ENCODE peak calls at places on chromosomes 11 and 22, in nine cellular contexts. One of them, this sample, is unnamed.
A peak's percentile ranks its signal among the peaks of the same experiment; 100 is the strongest.

GRCh38 chr11:94674005-94674491 is 94.1 kb upstream of the AMOTL1 start:
- DNase-seq in naive thymus-derived CD4-positive, alpha-beta T cell: no peak
- DNase-seq in right lobe of liver: no peak
- DNase-seq in neuronal stem cell: no peak
- DNase-seq in Peyer's patch: no peak
- DNase-seq in heart left ventricle: peak; percentile 32
- DNase-seq in heart right ventricle: no peak
- DNase-seq in aorta: no peak
- DNase-seq in endodermal cell: no peak
- DNase-seq in this sample: no peak

GRCh38 chr11:61120865-61121831 is 18.9 kb downstream of the CD5 start:
- DNase-seq in heart left ventricle: peak; percentile 78
- DNase-seq in aorta: peak; percentile 44
- DNase-seq in right lobe of liver: no peak
- DNase-seq in neuronal stem cell: no peak
- DNase-seq in Peyer's patch: no peak
- DNase-seq in endodermal cell: no peak
- DNase-seq in heart right ventricle: peak; percentile 58
- DNase-seq in naive thymus-derived CD4-positive, alpha-beta T cell: peak; percentile 92
- DNase-seq in this sample: no peak

GRCh38 chr11:13354335-13354734 is 76.7 kb downstream of the BMAL1 start:
- DNase-seq in naive thymus-derived CD4-positive, alpha-beta T cell: no peak
- DNase-seq in heart left ventricle: no peak
- DNase-seq in Peyer's patch: no peak
- DNase-seq in right lobe of liver: no peak
- DNase-seq in endodermal cell: peak; percentile 85
- DNase-seq in aorta: no peak
- DNase-seq in heart right ventricle: no peak
- DNase-seq in neuronal stem cell: no peak
- DNase-seq in this sample: no peak

GRCh38 chr11:76269247-76269646 is 62.9 kb upstream of the WNT11 start:
- DNase-seq in heart right ventricle: no peak
- DNase-seq in aorta: peak; percentile 62
- DNase-seq in endodermal cell: no peak
- DNase-seq in heart left ventricle: peak; percentile 37
- DNase-seq in Peyer's patch: no peak
- DNase-seq in right lobe of liver: peak; percentile 90
- DNase-seq in neuronal stem cell: no peak
- DNase-seq in naive thymus-derived CD4-positive, alpha-beta T cell: no peak
- DNase-seq in this sample: no peak

GRCh38 chr22:17486313-17486712 is 77.0 kb upstream of the SLC25A18 start:
- DNase-seq in heart left ventricle: no peak
- DNase-seq in heart right ventricle: no peak
- DNase-seq in neuronal stem cell: no peak
- DNase-seq in Peyer's patch: no peak
- DNase-seq in naive thymus-derived CD4-positive, alpha-beta T cell: no peak
- DNase-seq in endodermal cell: no peak
- DNase-seq in right lobe of liver: no peak
- DNase-seq in aorta: no peak
- DNase-seq in this sample: no peak

GRCh38 chr11:38123673-38124072 is 1525.6 kb upstream of the RAG2 start:
- DNase-seq in aorta: no peak
- DNase-seq in heart left ventricle: no peak
- DNase-seq in Peyer's patch: no peak
- DNase-seq in right lobe of liver: no peak
- DNase-seq in neuronal stem cell: no peak
- DNase-seq in heart right ventricle: no peak
- DNase-seq in naive thymus-derived CD4-positive, alpha-beta T cell: no peak
- DNase-seq in endodermal cell: peak; percentile 54
- DNase-seq in this sample: no peak

GRCh38 chr11:65112551-65113360 is 1.1 kb downstream of the TM7SF2 start:
- DNase-seq in endodermal cell: peak; percentile 86
- DNase-seq in heart left ventricle: peak; percentile 66
- DNase-seq in naive thymus-derived CD4-positive, alpha-beta T cell: peak; percentile 77
- DNase-seq in neuronal stem cell: no peak
- DNase-seq in heart right ventricle: peak; percentile 50
- DNase-seq in Peyer's patch: peak; percentile 85
- DNase-seq in aorta: peak; percentile 77
- DNase-seq in right lobe of liver: peak; percentile 82
- DNase-seq in this sample: peak; percentile 83

GRCh38 chr11:130237282-130238006 is 77.3 kb downstream of the ZBTB44 start:
- DNase-seq in right lobe of liver: no peak
- DNase-seq in heart right ventricle: no peak
- DNase-seq in aorta: no peak
- DNase-seq in heart left ventricle: no peak
- DNase-seq in Peyer's patch: no peak
- DNase-seq in neuronal stem cell: no peak
- DNase-seq in naive thymus-derived CD4-positive, alpha-beta T cell: no peak
- DNase-seq in endodermal cell: no peak
- DNase-seq in this sample: no peak

GRCh38 chr11:64482588-64482987 is 108.4 kb upstream of the SLC22A12 start:
- DNase-seq in aorta: no peak
- DNase-seq in heart right ventricle: no peak
- DNase-seq in Peyer's patch: no peak
- DNase-seq in endodermal cell: no peak
- DNase-seq in right lobe of liver: no peak
- DNase-seq in neuronal stem cell: no peak
- DNase-seq in heart left ventricle: no peak
- DNase-seq in naive thymus-derived CD4-positive, alpha-beta T cell: no peak
- DNase-seq in this sample: no peak

GRCh38 chr22:17974703-17975372 is 49.5 kb downstream of the MICAL3 start:
- DNase-seq in neuronal stem cell: no peak
- DNase-seq in right lobe of liver: no peak
- DNase-seq in heart right ventricle: no peak
- DNase-seq in endodermal cell: no peak
- DNase-seq in aorta: no peak
- DNase-seq in naive thymus-derived CD4-positive, alpha-beta T cell: no peak
- DNase-seq in heart left ventricle: no peak
- DNase-seq in Peyer's patch: no peak
- DNase-seq in this sample: no peak

GRCh38 chr11:25734592-25735211 is 597.2 kb upstream of the ANO3 start:
- DNase-seq in heart right ventricle: no peak
- DNase-seq in aorta: no peak
- DNase-seq in heart left ventricle: no peak
- DNase-seq in naive thymus-derived CD4-positive, alpha-beta T cell: no peak
- DNase-seq in right lobe of liver: no peak
- DNase-seq in neuronal stem cell: peak; percentile 29
- DNase-seq in Peyer's patch: no peak
- DNase-seq in endodermal cell: no peak
- DNase-seq in this sample: no peak

GRCh38 chr11:88411265-88411664 is 73.7 kb upstream of the CTSC start:
- DNase-seq in Peyer's patch: no peak
- DNase-seq in heart left ventricle: no peak
- DNase-seq in heart right ventricle: no peak
- DNase-seq in neuronal stem cell: no peak
- DNase-seq in naive thymus-derived CD4-positive, alpha-beta T cell: no peak
- DNase-seq in aorta: no peak
- DNase-seq in right lobe of liver: no peak
- DNase-seq in endodermal cell: no peak
- DNase-seq in this sample: no peak

GRCh38 chr11:132427611-132428010 is 1057.2 kb downstream of the NTM start:
- DNase-seq in right lobe of liver: no peak
- DNase-seq in neuronal stem cell: no peak
- DNase-seq in heart left ventricle: no peak
- DNase-seq in endodermal cell: no peak
- DNase-seq in Peyer's patch: no peak
- DNase-seq in naive thymus-derived CD4-positive, alpha-beta T cell: no peak
- DNase-seq in aorta: no peak
- DNase-seq in heart right ventricle: no peak
- DNase-seq in this sample: no peak

DNA sequence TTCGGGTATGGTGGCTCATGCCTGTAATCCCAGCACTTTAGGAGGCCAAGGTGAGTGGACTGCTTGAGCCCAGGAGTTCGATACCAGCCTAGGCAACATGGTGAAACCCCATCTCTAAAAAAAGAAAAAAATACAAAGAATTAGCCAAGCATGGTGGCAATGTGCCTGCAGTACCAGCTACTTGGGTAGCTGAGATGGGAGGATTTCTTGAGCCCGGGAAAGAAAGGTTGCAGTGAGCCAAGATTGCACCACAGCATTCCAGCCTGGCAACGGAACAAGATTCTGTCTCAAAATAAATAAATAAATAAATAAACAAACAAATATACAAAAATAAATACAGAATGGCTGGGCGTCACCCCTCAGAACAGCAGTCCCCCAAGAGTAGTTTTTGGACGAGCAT is 33.7 kb downstream of the CLMP start:
- DNase-seq in heart right ventricle: no peak
- DNase-seq in aorta: no peak
- DNase-seq in Peyer's patch: no peak
- DNase-seq in right lobe of liver: no peak
- DNase-seq in endodermal cell: no peak
- DNase-seq in naive thymus-derived CD4-positive, alpha-beta T cell: no peak
- DNase-seq in heart left ventricle: no peak
- DNase-seq in neuronal stem cell: no peak
- DNase-seq in this sample: no peak
- H3K4me1 ChIP-seq in heart right ventricle: no peaks in the 10 kb centered on the region
- H3K4me1 ChIP-seq in aorta: peaks cover 3% of the 10 kb centered on the region
- H3K4me1 ChIP-seq in Peyer's patch: no peaks in the 10 kb centered on the region
- H3K4me1 ChIP-seq in right lobe of liver: no peaks in the 10 kb centered on the region
- H3K4me1 ChIP-seq in endodermal cell: peaks cover 5% of the 10 kb centered on the region
- H3K4me1 ChIP-seq in naive thymus-derived CD4-positive, alpha-beta T cell: no peaks in the 10 kb centered on the region
- H3K4me1 ChIP-seq in heart left ventricle: no peaks in the 10 kb centered on the region
- H3K4me1 ChIP-seq in neuronal stem cell: peaks cover 1% of the 10 kb centered on the region
- H3K4me1 ChIP-seq in this sample: no peaks in the 10 kb centered on the region

DNA sequence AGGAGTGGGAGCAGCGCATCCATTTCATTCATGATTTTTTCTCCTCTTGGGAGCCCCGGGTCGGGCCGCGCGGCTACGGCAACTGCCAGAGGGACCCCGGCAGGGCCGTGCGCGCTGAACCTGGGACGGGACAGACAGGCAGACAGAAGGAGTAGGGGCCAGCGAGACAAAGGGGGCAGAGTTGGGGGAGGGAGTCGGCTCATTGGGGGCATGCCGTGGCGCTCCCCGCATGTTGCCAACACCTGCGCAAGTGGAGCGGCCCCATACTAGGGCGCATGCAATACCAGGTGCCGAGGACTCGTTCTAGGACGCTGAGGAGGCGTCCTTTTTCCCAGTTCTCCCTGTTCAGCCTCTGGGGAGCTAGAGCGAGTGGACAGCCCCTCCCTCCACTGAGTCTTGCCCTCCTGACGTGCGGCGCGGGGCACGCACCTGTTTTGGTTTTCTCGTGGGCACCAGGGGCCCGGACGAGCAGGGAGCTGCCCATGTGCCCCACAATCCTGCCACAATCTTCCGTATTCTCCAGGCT is 531 bp upstream of the PTPN5 start:
- DNase-seq in naive thymus-derived CD4-positive, alpha-beta T cell: no peak
- DNase-seq in aorta: no peak
- DNase-seq in heart right ventricle: no peak
- DNase-seq in right lobe of liver: no peak
- DNase-seq in neuronal stem cell: peak; percentile 20
- DNase-seq in Peyer's patch: no peak
- DNase-seq in endodermal cell: no peak
- DNase-seq in heart left ventricle: no peak
- DNase-seq in this sample: no peak
- H3K4me3 ChIP-seq in naive thymus-derived CD4-positive, alpha-beta T cell: no peak overlapping the region
- H3K4me3 ChIP-seq in aorta: no peak overlapping the region
- H3K4me3 ChIP-seq in heart right ventricle: peak overlapping the region; percentile 13
- H3K4me3 ChIP-seq in right lobe of liver: no peak overlapping the region
- H3K4me3 ChIP-seq in neuronal stem cell: peak overlapping the region; percentile 95
- H3K4me3 ChIP-seq in Peyer's patch: no peak overlapping the region
- H3K4me3 ChIP-seq in endodermal cell: peak overlapping the region; percentile 84
- H3K4me3 ChIP-seq in heart left ventricle: peak overlapping the region; percentile 37
- H3K4me3 ChIP-seq in this sample: peak overlapping the region; percentile 35

GRCh38 chr11:73218106-73218829 is at the start of gene P2RY2:
- DNase-seq in naive thymus-derived CD4-positive, alpha-beta T cell: no peak
- DNase-seq in neuronal stem cell: peak; percentile 67
- DNase-seq in Peyer's patch: peak; percentile 96
- DNase-seq in heart left ventricle: peak; percentile 93
- DNase-seq in right lobe of liver: peak; percentile 93
- DNase-seq in endodermal cell: peak; percentile 94
- DNase-seq in aorta: peak; percentile 86
- DNase-seq in heart right ventricle: peak; percentile 82
- DNase-seq in this sample: peak; percentile 93

GRCh38 chr11:73216466-73216865 is 1.6 kb upstream of the P2RY2 start:
- DNase-seq in endodermal cell: no peak
- DNase-seq in neuronal stem cell: no peak
- DNase-seq in aorta: no peak
- DNase-seq in heart right ventricle: no peak
- DNase-seq in heart left ventricle: no peak
- DNase-seq in naive thymus-derived CD4-positive, alpha-beta T cell: no peak
- DNase-seq in right lobe of liver: no peak
- DNase-seq in Peyer's patch: no peak
- DNase-seq in this sample: no peak

GRCh38 chr11:73217131-73217809 is 811 bp upstream of the P2RY2 start:
- DNase-seq in heart right ventricle: no peak
- DNase-seq in neuronal stem cell: no peak
- DNase-seq in aorta: peak; percentile 32
- DNase-seq in endodermal cell: peak; percentile 65
- DNase-seq in Peyer's patch: peak; percentile 49
- DNase-seq in right lobe of liver: no peak
- DNase-seq in heart left ventricle: peak; percentile 54
- DNase-seq in naive thymus-derived CD4-positive, alpha-beta T cell: no peak
- DNase-seq in this sample: peak; percentile 45

GRCh38 chr11:73218830-73219215 is 742 bp downstream of the P2RY2 start:
- DNase-seq in naive thymus-derived CD4-positive, alpha-beta T cell: no peak
- DNase-seq in neuronal stem cell: no peak
- DNase-seq in endodermal cell: no peak
- DNase-seq in heart right ventricle: no peak
- DNase-seq in aorta: peak; percentile 45
- DNase-seq in right lobe of liver: no peak
- DNase-seq in Peyer's patch: no peak
- DNase-seq in heart left ventricle: no peak
- DNase-seq in this sample: no peak

DNA sequence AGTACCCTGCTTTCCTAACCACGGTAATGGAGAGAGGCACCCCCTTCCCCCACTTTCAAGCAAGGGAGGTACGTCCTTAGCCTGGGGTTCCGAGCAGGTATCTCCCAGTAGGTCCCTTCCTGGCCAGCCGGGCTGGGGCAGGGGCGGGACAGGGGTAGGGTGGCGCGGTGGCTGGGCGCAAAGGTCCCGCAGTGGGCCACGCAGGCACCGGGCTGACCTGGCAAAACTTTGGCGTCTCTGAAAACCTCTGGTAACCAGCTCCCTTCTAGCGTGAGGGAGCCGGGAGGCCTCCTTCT is 323 bp upstream of the P2RY2 start:
- DNase-seq in Peyer's patch: no peak
- DNase-seq in neuronal stem cell: no peak
- DNase-seq in aorta: no peak
- DNase-seq in naive thymus-derived CD4-positive, alpha-beta T cell: no peak
- DNase-seq in heart left ventricle: no peak
- DNase-seq in right lobe of liver: no peak
- DNase-seq in endodermal cell: no peak
- DNase-seq in heart right ventricle: no peak
- DNase-seq in this sample: no peak
- H3K4me1 ChIP-seq in Peyer's patch: peaks cover 6% of the 10 kb centered on the region
- H3K4me1 ChIP-seq in neuronal stem cell: peaks cover 17% of the 10 kb centered on the region
- H3K4me1 ChIP-seq in aorta: no peaks in the 10 kb centered on the region
- H3K4me1 ChIP-seq in naive thymus-derived CD4-positive, alpha-beta T cell: no peaks in the 10 kb centered on the region
- H3K4me1 ChIP-seq in heart left ventricle: peaks cover 13% of the 10 kb centered on the region
- H3K4me1 ChIP-seq in right lobe of liver: peaks cover 4% of the 10 kb centered on the region
- H3K4me1 ChIP-seq in endodermal cell: peaks cover 13% of the 10 kb centered on the region
- H3K4me1 ChIP-seq in heart right ventricle: peaks cover 45% of the 10 kb centered on the region
- H3K4me1 ChIP-seq in this sample: peaks cover 39% of the 10 kb centered on the region

DNA sequence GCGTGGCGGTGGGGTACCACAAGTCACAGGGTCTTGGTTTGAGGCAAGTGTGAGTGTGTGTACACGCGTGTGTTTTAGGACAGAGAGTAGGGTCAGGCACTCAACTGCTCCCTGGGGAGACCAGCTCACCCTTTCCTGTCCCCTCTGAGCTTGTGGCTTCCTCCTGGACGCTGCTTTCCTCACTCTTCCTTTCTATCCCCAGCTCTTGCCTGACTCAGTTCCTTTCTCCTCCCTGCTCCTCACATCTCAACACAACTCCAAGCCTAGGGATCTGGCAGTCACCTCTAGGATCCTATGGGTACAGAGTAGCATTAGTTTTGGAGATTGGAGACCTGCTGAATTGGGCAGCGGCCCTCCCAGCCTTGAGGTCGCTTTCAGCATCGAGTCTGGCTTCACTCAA is 4.1 kb downstream of the CLCF1 start:
- DNase-seq in neuronal stem cell: no peak
- DNase-seq in Peyer's patch: no peak
- DNase-seq in right lobe of liver: no peak
- DNase-seq in aorta: no peak
- DNase-seq in naive thymus-derived CD4-positive, alpha-beta T cell: no peak
- DNase-seq in endodermal cell: no peak
- DNase-seq in heart left ventricle: no peak
- DNase-seq in heart right ventricle: no peak
- DNase-seq in this sample: no peak
- H3K4me3 ChIP-seq in neuronal stem cell: peak overlapping the region; percentile 53
- H3K4me3 ChIP-seq in Peyer's patch: no peak overlapping the region
- H3K4me3 ChIP-seq in right lobe of liver: no peak overlapping the region
- H3K4me3 ChIP-seq in aorta: no peak overlapping the region
- H3K4me3 ChIP-seq in naive thymus-derived CD4-positive, alpha-beta T cell: no peak overlapping the region
- H3K4me3 ChIP-seq in endodermal cell: no peak overlapping the region
- H3K4me3 ChIP-seq in heart left ventricle: no peak overlapping the region
- H3K4me3 ChIP-seq in heart right ventricle: no peak overlapping the region
- H3K4me3 ChIP-seq in this sample: no peak overlapping the region

This sample was measured in lower lobe of right lung.